ENCODE peak calls at places on chromosome 2, in seven cellular contexts. K is cardiac muscle cell; T is breast epithelium; F is astrocyte of the spinal cord; R is posterior cingulate gyrus; A is stimulated activated CD4-positive, alpha-beta T cell treated with anti-CD3 and anti-CD28 coated beads, TNF-alpha, amount 100 ng/mL, for 48 hours; C is neural crest cell. G is an unnamed sample.

GRCh38 chr2:8244634-8245033 is 437.2 kb upstream of the ID2 start:
- DNase-seq in K (no peak), T (no peak), F (no peak), R (no peak), A (no peak), C (no peak), G (no peak)

GRCh38 chr2:13413989-13414388 is 697.3 kb downstream of the TRIB2 start:
- DNase-seq in K (no peak), T (no peak), F (no peak), R (no peak), A (no peak), C (no peak), G (no peak)

GRCh38 chr2:80548469-80548868 is 243.9 kb upstream of the LRRTM1 start:
- DNase-seq in K (no peak), T (no peak), F (no peak), R (no peak), A (no peak), C (no peak), G (no peak)

GRCh38 chr2:216519154-216519762 is 20.6 kb downstream of the RPL37A start:
- DNase-seq in K (peak), T (peak), F (peak), R (peak), A (no peak), C (peak), G (peak)

GRCh38 chr2:122643725-122644329 is 888.4 kb downstream of the TSN start:
- DNase-seq in K (peak), T (peak), F (peak), R (no peak), A (no peak), C (no peak), G (no peak)

GRCh38 chr2:136322436-136322835 is 204.5 kb upstream of the CXCR4 start:
- DNase-seq in K (no peak), T (no peak), F (no peak), R (no peak), A (no peak), C (no peak), G (no peak)

GRCh38 chr2:125397535-125398251 is 1258.3 kb upstream of the GYPC start:
- DNase-seq in K (no peak), T (no peak), F (no peak), R (no peak), A (no peak), C (no peak), G (no peak)

GRCh38 chr2:97970300-97971060 is 25.3 kb downstream of the TMEM131 start:
- DNase-seq in K (no peak), T (no peak), F (no peak), R (no peak), A (no peak), C (no peak), G (no peak)

G was measured in iPS DF 19.7.